ENCODE peak calls at places on chromosomes 5 and 9, in eight cellular contexts. X, B, R, I, Q, Z, C and M are unnamed samples.

GRCh38 chr9:104895572-104895971 is 32.4 kb downstream of the ABCA1 start:
- DNase-seq in R (no peak), Z (no peak), I (no peak), X (no peak), C (no peak), Q (no peak), B (no peak), M (no peak)

GRCh38 chr5:108515706-108516105 is 133.8 kb upstream of the FBXL17 start:
- DNase-seq in Q (no peak), R (no peak), C (no peak), I (no peak), X (no peak), B (no peak), Z (no peak), M (no peak)

GRCh38 chr5:68315679-68316271 is 100.2 kb downstream of the PIK3R1 start:
- DNase-seq in R (peak), Z (no peak), X (peak), B (no peak), C (no peak), Q (no peak), I (no peak), M (peak)

GRCh38 chr5:77957931-77958476 is 181.9 kb upstream of the TBCA start:
- DNase-seq in X (no peak), B (no peak), R (no peak), Q (no peak), I (no peak), C (peak), Z (no peak), M (no peak)

GRCh38 chr9:135945969-135946368 is 15.2 kb downstream of the UBAC1 start:
- DNase-seq in C (no peak), Z (no peak), B (no peak), X (no peak), Q (peak), I (no peak), R (no peak), M (no peak)

GRCh38 chr9:113520109-113520642 is 56.6 kb downstream of the RGS3 start:
- DNase-seq in Q (no peak), Z (no peak), X (peak), I (no peak), C (no peak), R (peak), B (no peak), M (no peak)

GRCh38 chr5:16992006-16992405 is 55.9 kb upstream of the MYO10 start:
- DNase-seq in R (no peak), X (no peak), B (no peak), Z (no peak), C (no peak), I (no peak), Q (no peak), M (no peak)

GRCh38 chr9:34551751-34552605 is 29.2 kb upstream of the ENHO start:
- DNase-seq in I (no peak), Q (no peak), B (no peak), R (no peak), X (no peak), Z (no peak), C (no peak), M (no peak)

GRCh38 chr9:137149942-137150484 is 11.1 kb downstream of the GRIN1 start:
- DNase-seq in Q (no peak), C (no peak), X (no peak), I (peak), B (peak), R (no peak), Z (no peak), M (no peak)

GRCh38 chr5:111995701-111996100 is 238.7 kb upstream of the NREP start:
- DNase-seq in Q (no peak), B (no peak), I (no peak), C (no peak), R (no peak), X (no peak), Z (no peak), M (no peak)

GRCh38 chr9:20611751-20612287 is 10.5 kb downstream of the MLLT3 start:
- DNase-seq in Z (no peak), Q (peak), R (no peak), C (no peak), B (no peak), X (no peak), I (no peak), M (no peak)

GRCh38 chr9:2494571-2494970 is 127.0 kb upstream of the VLDLR start:
- DNase-seq in C (no peak), Q (peak), B (peak), Z (no peak), R (no peak), I (no peak), X (no peak), M (no peak)

GRCh38 chr9:127651697-127652610 is 39.9 kb downstream of the STXBP1 start:
- DNase-seq in X (no peak), I (no peak), R (no peak), B (no peak), Q (no peak), C (no peak), Z (no peak), M (no peak)

GRCh38 chr5:141369994-141370848 is at the start of gene PCDHGB3:
- DNase-seq in B (no peak), I (no peak), C (no peak), Q (no peak), Z (no peak), X (no peak), R (peak), M (no peak)

GRCh38 chr5:118924006-118924389 is 64.3 kb downstream of the DTWD2 start:
- DNase-seq in B (no peak), X (no peak), Z (no peak), I (no peak), R (no peak), C (no peak), Q (no peak), M (no peak)

GRCh38 chr9:19946446-19947109 is 157.7 kb upstream of the SLC24A2 start:
- DNase-seq in I (no peak), X (no peak), R (peak), Z (peak), C (no peak), Q (peak), B (peak), M (no peak)

GRCh38 chr9:7237473-7238243 is 479.9 kb downstream of the KDM4C start:
- DNase-seq in I (peak), B (no peak), X (no peak), C (no peak), Z (peak), Q (peak), R (no peak), M (no peak)